ENCODE peak calls at places on chromosomes 12 and 14, in seven cellular contexts. One of them, this sample, is unnamed.

GRCh38 chr14:58533417-58533816 is 104.3 kb upstream of the DACT1 start:
- DNase-seq in tibial nerve: no peak
- DNase-seq in HepG2: no peak
- DNase-seq in suprapubic skin: no peak
- DNase-seq in A549: no peak
- DNase-seq in stomach: no peak
- DNase-seq in ovary: no peak
- DNase-seq in this sample: no peak

GRCh38 chr14:94361682-94362081 is 26.7 kb downstream of the SERPINA1 start:
- DNase-seq in tibial nerve: no peak
- DNase-seq in HepG2: no peak
- DNase-seq in suprapubic skin: peak; percentile 34
- DNase-seq in A549: no peak
- DNase-seq in stomach: peak; percentile 5
- DNase-seq in ovary: no peak
- DNase-seq in this sample: no peak

GRCh38 chr14:24377660-24378059 is 9.7 kb downstream of the NFATC4 start:
- DNase-seq in tibial nerve: no peak
- DNase-seq in HepG2: no peak
- DNase-seq in suprapubic skin: no peak
- DNase-seq in A549: no peak
- DNase-seq in stomach: peak; percentile 7
- DNase-seq in ovary: no peak
- DNase-seq in this sample: no peak

GRCh38 chr12:50620050-50620974 is 115.5 kb downstream of the DIP2B start:
- DNase-seq in tibial nerve: no peak
- DNase-seq in HepG2: no peak
- DNase-seq in suprapubic skin: no peak
- DNase-seq in A549: peak; percentile 39
- DNase-seq in stomach: no peak
- DNase-seq in ovary: no peak
- DNase-seq in this sample: no peak

GRCh38 chr12:92408072-92408900 is 262.6 kb upstream of the BTG1 start:
- DNase-seq in tibial nerve: no peak
- DNase-seq in HepG2: peak; percentile 4
- DNase-seq in suprapubic skin: no peak
- DNase-seq in A549: peak; percentile 65
- DNase-seq in stomach: peak; percentile 31
- DNase-seq in ovary: no peak
- DNase-seq in this sample: peak; percentile 56

GRCh38 chr12:30753233-30753632 is 1.5 kb downstream of the CAPRIN2 start:
- DNase-seq in tibial nerve: no peak
- DNase-seq in HepG2: peak; percentile 56
- DNase-seq in suprapubic skin: no peak
- DNase-seq in A549: peak; percentile 60
- DNase-seq in stomach: no peak
- DNase-seq in ovary: no peak
- DNase-seq in this sample: no peak

GRCh38 chr14:75063013-75063412 is 811 bp downstream of the ACYP1 start:
- DNase-seq in tibial nerve: no peak
- DNase-seq in HepG2: no peak
- DNase-seq in suprapubic skin: no peak
- DNase-seq in A549: no peak
- DNase-seq in stomach: no peak
- DNase-seq in ovary: no peak
- DNase-seq in this sample: no peak

GRCh38 chr14:100440207-100440631 is 117.1 kb downstream of the SLC25A47 start:
- DNase-seq in tibial nerve: peak; percentile 36
- DNase-seq in HepG2: peak; percentile 73
- DNase-seq in suprapubic skin: no peak
- DNase-seq in A549: peak; percentile 81
- DNase-seq in stomach: peak; percentile 77
- DNase-seq in ovary: peak; percentile 78
- DNase-seq in this sample: peak; percentile 82

GRCh38 chr12:85277900-85278597 is 2.0 kb upstream of the ALX1 start:
- DNase-seq in tibial nerve: no peak
- DNase-seq in HepG2: no peak
- DNase-seq in suprapubic skin: no peak
- DNase-seq in A549: no peak
- DNase-seq in stomach: no peak
- DNase-seq in ovary: no peak
- DNase-seq in this sample: peak; percentile 12

GRCh38 chr14:45362505-45362904 is 109.5 kb upstream of the MIS18BP1 start:
- DNase-seq in tibial nerve: no peak
- DNase-seq in HepG2: no peak
- DNase-seq in suprapubic skin: no peak
- DNase-seq in A549: no peak
- DNase-seq in stomach: no peak
- DNase-seq in ovary: no peak
- DNase-seq in this sample: no peak

GRCh38 chr14:45361727-45362126 is 108.7 kb upstream of the MIS18BP1 start:
- DNase-seq in tibial nerve: no peak
- DNase-seq in HepG2: no peak
- DNase-seq in suprapubic skin: no peak
- DNase-seq in A549: peak; percentile 1
- DNase-seq in stomach: no peak
- DNase-seq in ovary: no peak
- DNase-seq in this sample: no peak

GRCh38 chr14:45359766-45360165 is 106.8 kb upstream of the MIS18BP1 start:
- DNase-seq in tibial nerve: no peak
- DNase-seq in HepG2: no peak
- DNase-seq in suprapubic skin: no peak
- DNase-seq in A549: no peak
- DNase-seq in stomach: no peak
- DNase-seq in ovary: no peak
- DNase-seq in this sample: no peak

GRCh38 chr14:45364565-45364964 is 111.6 kb upstream of the MIS18BP1 start:
- DNase-seq in tibial nerve: no peak
- DNase-seq in HepG2: no peak
- DNase-seq in suprapubic skin: no peak
- DNase-seq in A549: no peak
- DNase-seq in stomach: no peak
- DNase-seq in ovary: no peak
- DNase-seq in this sample: no peak
- TF ChIP-seq CTCF in tibial nerve: no peak
- TF ChIP-seq CTCF in HepG2: no peak
- TF ChIP-seq CTCF in suprapubic skin: no peak
- TF ChIP-seq CTCF in A549: no peak
- TF ChIP-seq CTCF in stomach: no peak
- TF ChIP-seq CTCF in ovary: no peak
- TF ChIP-seq CTCF in this sample: no peak

GRCh38 chr12:64627781-64628180 is 17.5 kb downstream of the RASSF3 start:
- DNase-seq in tibial nerve: no peak
- DNase-seq in HepG2: no peak
- DNase-seq in suprapubic skin: no peak
- DNase-seq in A549: peak; percentile 13
- DNase-seq in stomach: no peak
- DNase-seq in ovary: no peak
- DNase-seq in this sample: no peak

GRCh38 chr12:64621257-64621942 is 11.1 kb downstream of the RASSF3 start:
- DNase-seq in tibial nerve: no peak
- DNase-seq in HepG2: no peak
- DNase-seq in suprapubic skin: no peak
- DNase-seq in A549: no peak
- DNase-seq in stomach: no peak
- DNase-seq in ovary: no peak
- DNase-seq in this sample: no peak

GRCh38 chr12:64625243-64626077 is 15.2 kb downstream of the RASSF3 start:
- DNase-seq in tibial nerve: no peak
- DNase-seq in HepG2: peak; percentile 85
- DNase-seq in suprapubic skin: peak; percentile 68
- DNase-seq in A549: peak; percentile 92
- DNase-seq in stomach: peak; percentile 47
- DNase-seq in ovary: no peak
- DNase-seq in this sample: peak; percentile 54

GRCh38 chr12:64618953-64619590 is 8.8 kb downstream of the RASSF3 start:
- DNase-seq in tibial nerve: no peak
- DNase-seq in HepG2: no peak
- DNase-seq in suprapubic skin: no peak
- DNase-seq in A549: no peak
- DNase-seq in stomach: no peak
- DNase-seq in ovary: no peak
- DNase-seq in this sample: no peak

DNA sequence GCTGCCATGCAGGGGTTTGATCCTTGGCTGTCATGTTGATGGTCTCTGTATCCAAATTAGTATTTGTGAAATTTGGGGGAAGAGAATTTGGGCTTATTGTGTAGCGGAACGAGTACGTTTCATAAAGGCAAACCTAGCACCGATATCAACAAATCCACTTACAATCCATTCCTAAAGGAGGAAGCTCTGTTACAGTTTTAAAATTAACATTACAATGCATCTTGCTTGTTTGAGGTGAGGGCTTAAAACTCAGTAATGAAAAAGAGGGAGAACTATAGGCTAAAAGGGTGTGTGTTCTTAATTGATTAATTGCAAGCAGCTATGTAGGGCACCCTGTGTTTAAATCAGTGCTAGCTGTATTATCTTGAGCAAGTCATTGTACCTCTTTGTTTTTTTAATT is 13.7 kb downstream of the RASSF3 start:
- DNase-seq in tibial nerve: no peak
- DNase-seq in HepG2: no peak
- DNase-seq in suprapubic skin: no peak
- DNase-seq in A549: no peak
- DNase-seq in stomach: no peak
- DNase-seq in ovary: no peak
- DNase-seq in this sample: no peak
- TF ChIP-seq EP300 in tibial nerve: no peak
- TF ChIP-seq EP300 in HepG2: no peak
- TF ChIP-seq EP300 in suprapubic skin: no peak
- TF ChIP-seq EP300 in A549: no peak
- TF ChIP-seq EP300 in stomach: no peak
- TF ChIP-seq EP300 in ovary: no peak
- TF ChIP-seq EP300 in this sample: no peak

DNA sequence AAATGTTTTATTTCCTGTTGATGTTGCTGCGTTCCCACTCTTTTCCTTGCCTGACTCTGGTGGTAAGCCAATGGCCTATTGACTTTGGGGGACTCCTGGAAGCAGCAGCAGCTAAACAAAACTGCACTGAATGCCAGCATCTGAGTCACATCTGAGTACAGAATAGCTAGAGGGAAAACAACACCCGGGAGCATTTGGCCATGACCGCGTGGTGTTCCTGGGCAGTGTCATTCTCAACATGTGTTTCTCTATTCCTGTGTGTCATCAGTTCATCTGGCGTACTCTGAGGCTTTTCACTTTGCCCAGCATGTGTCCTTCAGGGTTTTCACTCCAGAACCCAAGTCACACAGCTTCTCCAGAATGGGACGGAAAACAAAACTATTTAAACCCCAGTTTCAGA is 238.8 kb downstream of the PAWR start:
- DNase-seq in tibial nerve: peak; percentile 20
- DNase-seq in HepG2: peak; percentile 31
- DNase-seq in suprapubic skin: peak; percentile 80
- DNase-seq in A549: peak; percentile 64
- DNase-seq in stomach: peak; percentile 25
- DNase-seq in ovary: peak; percentile 75
- DNase-seq in this sample: peak; percentile 39
- H3K4me3 ChIP-seq in tibial nerve: no peak overlapping the region
- H3K4me3 ChIP-seq in HepG2: no peak overlapping the region
- H3K4me3 ChIP-seq in suprapubic skin: no peak overlapping the region
- H3K4me3 ChIP-seq in A549: no peak overlapping the region
- H3K4me3 ChIP-seq in stomach: no peak overlapping the region
- H3K4me3 ChIP-seq in ovary: no peak overlapping the region
- H3K4me3 ChIP-seq in this sample: no peak overlapping the region

DNA sequence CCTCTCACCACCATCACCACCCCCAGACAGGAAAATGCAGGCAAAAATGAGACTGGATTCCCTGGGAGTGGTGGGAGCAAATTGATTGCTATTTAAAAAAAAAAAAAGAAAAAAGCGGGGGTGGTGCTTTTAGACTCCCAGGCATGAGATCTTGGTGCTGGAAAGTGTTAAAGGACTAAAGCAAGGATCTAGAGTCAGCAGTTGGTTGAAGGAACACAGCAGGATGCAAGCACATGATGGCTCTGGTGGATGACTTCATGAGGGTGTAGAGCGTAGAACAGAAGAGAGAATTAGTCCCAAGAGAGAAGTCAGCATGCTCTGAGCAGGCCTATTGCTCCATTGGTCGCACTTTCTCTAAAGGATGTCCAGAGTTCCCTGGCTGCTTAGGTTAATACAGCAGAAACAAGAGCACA is 183.8 kb upstream of the HMGA2 start:
- DNase-seq in tibial nerve: no peak
- DNase-seq in HepG2: no peak
- DNase-seq in suprapubic skin: peak; percentile 71
- DNase-seq in A549: no peak
- DNase-seq in stomach: no peak
- DNase-seq in ovary: no peak
- DNase-seq in this sample: no peak
- TF ChIP-seq CTCF in tibial nerve: no peak
- TF ChIP-seq CTCF in HepG2: no peak
- TF ChIP-seq CTCF in suprapubic skin: no peak
- TF ChIP-seq CTCF in A549: no peak
- TF ChIP-seq CTCF in stomach: no peak
- TF ChIP-seq CTCF in ovary: no peak
- TF ChIP-seq CTCF in this sample: no peak

This sample was measured in transverse colon.